ENCODE peak calls at places on chromosomes 7 and 10, in eight cellular contexts. V, P, Q, X, Y, F, E and N are unnamed samples.

GRCh38 chr7:44438851-44439250 is 51.6 kb downstream of the NUDCD3 start:
- DNase-seq in P (no peak), E (no peak), X (no peak), F (no peak), V (no peak), Q (no peak), Y (no peak), N (no peak)

GRCh38 chr10:5530412-5530806 is 5.6 kb downstream of the CALML3 start:
- DNase-seq in V (no peak), P (no peak), F (no peak), Q (no peak), X (no peak), E (no peak), Y (no peak), N (no peak)

GRCh38 chr7:44244282-44244681 is 43.5 kb downstream of the YKT6 start:
- DNase-seq in Y (no peak), V (peak), Q (no peak), F (no peak), P (no peak), E (peak), X (no peak), N (no peak)

GRCh38 chr7:146112755-146113154 is 3.8 kb upstream of the CNTNAP2 start:
- DNase-seq in V (no peak), Y (no peak), X (no peak), E (no peak), F (no peak), Q (no peak), P (no peak), N (no peak)

GRCh38 chr10:44954962-44955361 is 4.6 kb upstream of the RASSF4 start:
- DNase-seq in E (no peak), Y (no peak), P (no peak), F (no peak), X (no peak), V (no peak), Q (no peak), N (no peak)

GRCh38 chr7:12809476-12809875 is 122.0 kb downstream of the ARL4A start:
- DNase-seq in P (peak), E (no peak), X (no peak), V (no peak), Q (no peak), F (no peak), Y (no peak), N (no peak)

GRCh38 chr7:128427289-128427891 is 17.6 kb upstream of the IMPDH1 start:
- DNase-seq in V (peak), E (peak), Y (no peak), X (no peak), P (peak), F (no peak), Q (no peak), N (peak)

GRCh38 chr7:37833107-37833817 is 15.1 kb upstream of the NME8 start:
- DNase-seq in Y (no peak), F (peak), V (peak), X (peak), P (peak), E (peak), Q (no peak), N (peak)

GRCh38 chr7:131040467-131040932 is 287.2 kb upstream of the MKLN1 start:
- DNase-seq in Q (no peak), E (peak), F (no peak), P (peak), Y (peak), X (no peak), V (peak), N (peak)

GRCh38 chr7:69598081-69598486 is at the start of gene AUTS2:
- DNase-seq in X (peak), V (peak), Q (peak), Y (peak), P (no peak), E (peak), F (peak), N (peak)